ENCODE peak calls at places on chromosome 13, in four cellular contexts. Q, T, A and D are unnamed samples.

GRCh38 chr13:23695711-23696512 is 125.7 kb downstream of the TNFRSF19 start:
- DNase-seq in Q (no peak), T (peak; percentile 82), A (peak; percentile 33), D (peak; percentile 8)

GRCh38 chr13:98481511-98481951 is 95.4 kb downstream of the STK24 start:
- DNase-seq in Q (no peak), T (no peak), A (no peak), D (no peak)

GRCh38 chr13:97359181-97360057 is 74.5 kb upstream of the RAP2A start:
- DNase-seq in Q (peak; percentile 94), T (peak; percentile 72), A (peak; percentile 87), D (peak; percentile 51)

GRCh38 chr13:92821324-92821723 is 405.3 kb upstream of the GPC6 start:
- DNase-seq in Q (no peak), T (no peak), A (no peak), D (no peak)

GRCh38 chr13:48680756-48681392 is 27.1 kb downstream of the CYSLTR2 start:
- DNase-seq in Q (peak; percentile 17), T (no peak), A (no peak), D (no peak)

GRCh38 chr13:30395192-30396158 is 26.8 kb upstream of the UBE2L5 start:
- DNase-seq in Q (peak; percentile 95), T (peak; percentile 87), A (peak; percentile 98), D (peak; percentile 91)

GRCh38 chr13:96431044-96431581 is 341.2 kb downstream of the HS6ST3 start:
- DNase-seq in Q (no peak), T (no peak), A (no peak), D (no peak)

GRCh38 chr13:74287672-74288169 is 153.5 kb upstream of the KLF12 start:
- DNase-seq in Q (peak; percentile 89), T (peak; percentile 82), A (peak; percentile 81), D (peak; percentile 88)

GRCh38 chr13:33743438-33744368 is 74.2 kb upstream of the RFC3 start:
- DNase-seq in Q (no peak), T (peak; percentile 89), A (peak; percentile 15), D (peak; percentile 56)

GRCh38 chr13:90719452-90719851 is 628.0 kb upstream of the MIR17HG start:
- DNase-seq in Q (no peak), T (no peak), A (peak; percentile 29), D (no peak)

GRCh38 chr13:50191004-50191403 is 175.8 kb downstream of the KCNRG start:
- DNase-seq in Q (no peak), T (no peak), A (no peak), D (no peak)

GRCh38 chr13:108194435-108194936 is 20.9 kb downstream of the LIG4 start:
- DNase-seq in Q (no peak), T (no peak), A (no peak), D (no peak)

GRCh38 chr13:47038196-47038595 is 141.3 kb upstream of the HTR2A start:
- DNase-seq in Q (no peak), T (no peak), A (no peak), D (no peak)

GRCh38 chr13:31982540-31982939 is 49.0 kb upstream of the FRY start:
- DNase-seq in Q (peak; percentile 37), T (no peak), A (peak; percentile 94), D (no peak)

GRCh38 chr13:42229287-42229686 is 42.7 kb upstream of the AKAP11 start:
- DNase-seq in Q (no peak), T (no peak), A (no peak), D (no peak)

GRCh38 chr13:50893211-50893852 is 16.3 kb upstream of the RNASEH2B start:
- DNase-seq in Q (no peak), T (peak; percentile 89), A (peak; percentile 29), D (peak; percentile 93)

GRCh38 chr13:112007191-112007590 is 59.8 kb upstream of the SOX1 start:
- DNase-seq in Q (no peak), T (no peak), A (no peak), D (no peak)

GRCh38 chr13:113815151-113816058 is 48.5 kb downstream of the GAS6 start:
- DNase-seq in Q (peak; percentile 65), T (peak; percentile 66), A (no peak), D (peak; percentile 84)

GRCh38 chr13:83057119-83057518 is 825.2 kb downstream of the SLITRK1 start:
- DNase-seq in Q (no peak), T (no peak), A (no peak), D (no peak)

GRCh38 chr13:30091035-30091434 is 216.3 kb downstream of the KATNAL1 start:
- DNase-seq in Q (no peak), T (no peak), A (no peak), D (no peak)

GRCh38 chr13:79581870-79582315 is 100.9 kb downstream of the NDFIP2 start:
- DNase-seq in Q (peak; percentile 57), T (no peak), A (peak; percentile 75), D (no peak)

GRCh38 chr13:30108913-30109237 is 198.5 kb downstream of the KATNAL1 start:
- DNase-seq in Q (no peak), T (no peak), A (no peak), D (no peak)

GRCh38 chr13:110517505-110518149 is 43.9 kb downstream of the RAB20 start:
- DNase-seq in Q (no peak), T (no peak), A (no peak), D (no peak)

GRCh38 chr13:97266328-97266727 is 44.2 kb downstream of the MBNL2 start:
- DNase-seq in Q (no peak), T (no peak), A (no peak), D (no peak)

GRCh38 chr13:44759222-44759721 is 183.1 kb upstream of the TSC22D1 start:
- DNase-seq in Q (no peak), T (no peak), A (no peak), D (no peak)

GRCh38 chr13:98504371-98504963 is 72.4 kb downstream of the STK24 start:
- DNase-seq in Q (no peak), T (peak; percentile 81), A (no peak), D (no peak)

GRCh38 chr13:67554296-67554695 is 324.2 kb upstream of the PCDH9 start:
- DNase-seq in Q (no peak), T (no peak), A (no peak), D (no peak)

GRCh38 chr13:41614671-41615519 is 157.5 kb downstream of the RGCC start:
- DNase-seq in Q (no peak), T (no peak), A (peak; percentile 32), D (no peak)

GRCh38 chr13:51781246-51782022 is 22.5 kb downstream of the DHRS12 start:
- DNase-seq in Q (no peak), T (peak; percentile 45), A (peak; percentile 34), D (peak; percentile 51)

GRCh38 chr13:71017607-71018006 is 849.4 kb downstream of the DACH1 start:
- DNase-seq in Q (no peak), T (no peak), A (no peak), D (no peak)

GRCh38 chr13:52085416-52085815 is 43.5 kb downstream of the NEK5 start:
- DNase-seq in Q (no peak), T (no peak), A (peak; percentile 68), D (no peak)